ENCODE peak calls at places on chromosomes 2 and 18, in five cellular contexts. One of them, this sample, is unnamed.
A peak's percentile ranks its signal among the peaks of the same experiment; 100 is the strongest.

GRCh38 chr18:48519431-48520100 is 19.3 kb upstream of the CTIF start:
- DNase-seq in dorsolateral prefrontal cortex: no peak
- DNase-seq in skeletal muscle cell: no peak
- DNase-seq in T-helper 1 cell: no peak
- DNase-seq in activated T-cell treated with anti-CD3 and anti-CD28 coated beads, Interleukin-2, amount 50 U/mL, for 72 hours: no peak
- DNase-seq in this sample: no peak

GRCh38 chr2:136117391-136117841 is 533 bp downstream of the CXCR4 start:
- DNase-seq in dorsolateral prefrontal cortex: peak; percentile 53
- DNase-seq in skeletal muscle cell: no peak
- DNase-seq in activated T-cell treated with anti-CD3 and anti-CD28 coated beads, Interleukin-2, amount 50 U/mL, for 72 hours: no peak
- DNase-seq in T-helper 1 cell: no peak
- DNase-seq in this sample: peak; percentile 19

GRCh38 chr2:174780191-174780590 is 15.9 kb upstream of the CHRNA1 start:
- DNase-seq in skeletal muscle cell: no peak
- DNase-seq in activated T-cell treated with anti-CD3 and anti-CD28 coated beads, Interleukin-2, amount 50 U/mL, for 72 hours: no peak
- DNase-seq in dorsolateral prefrontal cortex: no peak
- DNase-seq in T-helper 1 cell: no peak
- DNase-seq in this sample: no peak

GRCh38 chr18:36828157-36828629 is 609 bp downstream of the TPGS2 start:
- DNase-seq in T-helper 1 cell: peak; percentile 7
- DNase-seq in dorsolateral prefrontal cortex: no peak
- DNase-seq in activated T-cell treated with anti-CD3 and anti-CD28 coated beads, Interleukin-2, amount 50 U/mL, for 72 hours: peak; percentile 21
- DNase-seq in skeletal muscle cell: peak; percentile 47
- DNase-seq in this sample: no peak

GRCh38 chr18:26460449-26461091 is 87.8 kb downstream of the KCTD1 start:
- DNase-seq in skeletal muscle cell: no peak
- DNase-seq in dorsolateral prefrontal cortex: no peak
- DNase-seq in T-helper 1 cell: no peak
- DNase-seq in activated T-cell treated with anti-CD3 and anti-CD28 coated beads, Interleukin-2, amount 50 U/mL, for 72 hours: no peak
- DNase-seq in this sample: peak; percentile 29

GRCh38 chr18:79576686-79577351 is 102.8 kb upstream of the CTDP1 start:
- DNase-seq in dorsolateral prefrontal cortex: peak; percentile 92
- DNase-seq in skeletal muscle cell: no peak
- DNase-seq in T-helper 1 cell: no peak
- DNase-seq in activated T-cell treated with anti-CD3 and anti-CD28 coated beads, Interleukin-2, amount 50 U/mL, for 72 hours: no peak
- DNase-seq in this sample: no peak

GRCh38 chr2:241286348-241287090 is 29.0 kb downstream of the HDLBP start:
- DNase-seq in T-helper 1 cell: no peak
- DNase-seq in skeletal muscle cell: no peak
- DNase-seq in dorsolateral prefrontal cortex: no peak
- DNase-seq in activated T-cell treated with anti-CD3 and anti-CD28 coated beads, Interleukin-2, amount 50 U/mL, for 72 hours: no peak
- DNase-seq in this sample: no peak

GRCh38 chr2:174222154-174222553 is 26.2 kb downstream of the OLA1 start:
- DNase-seq in activated T-cell treated with anti-CD3 and anti-CD28 coated beads, Interleukin-2, amount 50 U/mL, for 72 hours: no peak
- DNase-seq in T-helper 1 cell: no peak
- DNase-seq in skeletal muscle cell: no peak
- DNase-seq in dorsolateral prefrontal cortex: no peak
- DNase-seq in this sample: no peak

GRCh38 chr2:45813003-45813601 is 161.6 kb downstream of the PRKCE start:
- DNase-seq in dorsolateral prefrontal cortex: no peak
- DNase-seq in skeletal muscle cell: no peak
- DNase-seq in T-helper 1 cell: no peak
- DNase-seq in activated T-cell treated with anti-CD3 and anti-CD28 coated beads, Interleukin-2, amount 50 U/mL, for 72 hours: no peak
- DNase-seq in this sample: peak; percentile 92

GRCh38 chr2:96144481-96145027 is 686 bp downstream of the DUSP2 start:
- DNase-seq in activated T-cell treated with anti-CD3 and anti-CD28 coated beads, Interleukin-2, amount 50 U/mL, for 72 hours: peak; percentile 60
- DNase-seq in dorsolateral prefrontal cortex: peak; percentile 56
- DNase-seq in T-helper 1 cell: peak; percentile 17
- DNase-seq in skeletal muscle cell: no peak
- DNase-seq in this sample: no peak

GRCh38 chr2:187499941-187500532 is 52.0 kb upstream of the CALCRL start:
- DNase-seq in T-helper 1 cell: no peak
- DNase-seq in dorsolateral prefrontal cortex: peak; percentile 55
- DNase-seq in skeletal muscle cell: no peak
- DNase-seq in activated T-cell treated with anti-CD3 and anti-CD28 coated beads, Interleukin-2, amount 50 U/mL, for 72 hours: peak; percentile 49
- DNase-seq in this sample: no peak

GRCh38 chr2:79100301-79100700 is 12.5 kb upstream of the REG1B start:
- DNase-seq in skeletal muscle cell: no peak
- DNase-seq in activated T-cell treated with anti-CD3 and anti-CD28 coated beads, Interleukin-2, amount 50 U/mL, for 72 hours: no peak
- DNase-seq in T-helper 1 cell: no peak
- DNase-seq in dorsolateral prefrontal cortex: no peak
- DNase-seq in this sample: no peak

GRCh38 chr18:32158108-32158624 is 31.7 kb upstream of the MEP1B start:
- DNase-seq in skeletal muscle cell: peak; percentile 80
- DNase-seq in dorsolateral prefrontal cortex: peak; percentile 86
- DNase-seq in T-helper 1 cell: peak; percentile 23
- DNase-seq in activated T-cell treated with anti-CD3 and anti-CD28 coated beads, Interleukin-2, amount 50 U/mL, for 72 hours: peak; percentile 64
- DNase-seq in this sample: peak; percentile 57

GRCh38 chr18:59961086-59961485 is 61.3 kb downstream of the PMAIP1 start:
- DNase-seq in activated T-cell treated with anti-CD3 and anti-CD28 coated beads, Interleukin-2, amount 50 U/mL, for 72 hours: no peak
- DNase-seq in T-helper 1 cell: no peak
- DNase-seq in dorsolateral prefrontal cortex: no peak
- DNase-seq in skeletal muscle cell: no peak
- DNase-seq in this sample: no peak

GRCh38 chr18:23883277-23883790 is 131.2 kb upstream of the TTC39C start:
- DNase-seq in dorsolateral prefrontal cortex: no peak
- DNase-seq in skeletal muscle cell: no peak
- DNase-seq in T-helper 1 cell: no peak
- DNase-seq in activated T-cell treated with anti-CD3 and anti-CD28 coated beads, Interleukin-2, amount 50 U/mL, for 72 hours: no peak
- DNase-seq in this sample: no peak

GRCh38 chr2:213151437-213152064 is at the start of gene IKZF2:
- DNase-seq in skeletal muscle cell: peak; percentile 83
- DNase-seq in T-helper 1 cell: peak; percentile 42
- DNase-seq in activated T-cell treated with anti-CD3 and anti-CD28 coated beads, Interleukin-2, amount 50 U/mL, for 72 hours: peak; percentile 76
- DNase-seq in dorsolateral prefrontal cortex: peak; percentile 86
- DNase-seq in this sample: peak; percentile 72

GRCh38 chr2:42639340-42640077 is 71.1 kb downstream of the MTA3 start:
- DNase-seq in dorsolateral prefrontal cortex: no peak
- DNase-seq in T-helper 1 cell: no peak
- DNase-seq in activated T-cell treated with anti-CD3 and anti-CD28 coated beads, Interleukin-2, amount 50 U/mL, for 72 hours: no peak
- DNase-seq in skeletal muscle cell: no peak
- DNase-seq in this sample: no peak

GRCh38 chr2:74440005-74440377 is 1.7 kb downstream of the RTKN start:
- DNase-seq in skeletal muscle cell: peak; percentile 52
- DNase-seq in T-helper 1 cell: no peak
- DNase-seq in dorsolateral prefrontal cortex: no peak
- DNase-seq in activated T-cell treated with anti-CD3 and anti-CD28 coated beads, Interleukin-2, amount 50 U/mL, for 72 hours: no peak
- DNase-seq in this sample: no peak

GRCh38 chr2:162917626-162918025 is 79.1 kb upstream of the KCNH7 start:
- DNase-seq in dorsolateral prefrontal cortex: no peak
- DNase-seq in skeletal muscle cell: no peak
- DNase-seq in activated T-cell treated with anti-CD3 and anti-CD28 coated beads, Interleukin-2, amount 50 U/mL, for 72 hours: no peak
- DNase-seq in T-helper 1 cell: no peak
- DNase-seq in this sample: no peak

GRCh38 chr2:15009681-15010080 is 377.2 kb downstream of the LRATD1 start:
- DNase-seq in skeletal muscle cell: no peak
- DNase-seq in activated T-cell treated with anti-CD3 and anti-CD28 coated beads, Interleukin-2, amount 50 U/mL, for 72 hours: no peak
- DNase-seq in T-helper 1 cell: no peak
- DNase-seq in dorsolateral prefrontal cortex: no peak
- DNase-seq in this sample: no peak

GRCh38 chr2:167944825-167945659 is 302.4 kb downstream of the STK39 start:
- DNase-seq in dorsolateral prefrontal cortex: no peak
- DNase-seq in activated T-cell treated with anti-CD3 and anti-CD28 coated beads, Interleukin-2, amount 50 U/mL, for 72 hours: no peak
- DNase-seq in T-helper 1 cell: no peak
- DNase-seq in skeletal muscle cell: no peak
- DNase-seq in this sample: no peak

GRCh38 chr2:86309966-86310365 is 27.5 kb downstream of the REEP1 start:
- DNase-seq in skeletal muscle cell: no peak
- DNase-seq in T-helper 1 cell: no peak
- DNase-seq in dorsolateral prefrontal cortex: no peak
- DNase-seq in activated T-cell treated with anti-CD3 and anti-CD28 coated beads, Interleukin-2, amount 50 U/mL, for 72 hours: no peak
- DNase-seq in this sample: no peak

GRCh38 chr2:18339326-18339725 is 221.1 kb downstream of the RDH14 start:
- DNase-seq in dorsolateral prefrontal cortex: no peak
- DNase-seq in T-helper 1 cell: no peak
- DNase-seq in skeletal muscle cell: no peak
- DNase-seq in activated T-cell treated with anti-CD3 and anti-CD28 coated beads, Interleukin-2, amount 50 U/mL, for 72 hours: no peak
- DNase-seq in this sample: peak; percentile 26

GRCh38 chr18:48954837-48955527 is 4.2 kb upstream of the SMAD7 start:
- DNase-seq in skeletal muscle cell: no peak
- DNase-seq in dorsolateral prefrontal cortex: no peak
- DNase-seq in activated T-cell treated with anti-CD3 and anti-CD28 coated beads, Interleukin-2, amount 50 U/mL, for 72 hours: no peak
- DNase-seq in T-helper 1 cell: no peak
- DNase-seq in this sample: no peak

GRCh38 chr2:148402786-148403185 is 241.8 kb upstream of the EPC2 start:
- DNase-seq in T-helper 1 cell: no peak
- DNase-seq in dorsolateral prefrontal cortex: no peak
- DNase-seq in skeletal muscle cell: no peak
- DNase-seq in activated T-cell treated with anti-CD3 and anti-CD28 coated beads, Interleukin-2, amount 50 U/mL, for 72 hours: no peak
- DNase-seq in this sample: no peak

GRCh38 chr2:152379089-152379488 is 44.1 kb downstream of the FMNL2 start:
- DNase-seq in skeletal muscle cell: no peak
- DNase-seq in T-helper 1 cell: no peak
- DNase-seq in dorsolateral prefrontal cortex: no peak
- DNase-seq in activated T-cell treated with anti-CD3 and anti-CD28 coated beads, Interleukin-2, amount 50 U/mL, for 72 hours: no peak
- DNase-seq in this sample: no peak

GRCh38 chr2:127048618-127048935 is 58.4 kb downstream of the BIN1 start:
- DNase-seq in activated T-cell treated with anti-CD3 and anti-CD28 coated beads, Interleukin-2, amount 50 U/mL, for 72 hours: no peak
- DNase-seq in skeletal muscle cell: no peak
- DNase-seq in dorsolateral prefrontal cortex: no peak
- DNase-seq in T-helper 1 cell: no peak
- DNase-seq in this sample: no peak

GRCh38 chr2:52933878-52934277 is 833.7 kb upstream of the CHAC2 start:
- DNase-seq in activated T-cell treated with anti-CD3 and anti-CD28 coated beads, Interleukin-2, amount 50 U/mL, for 72 hours: no peak
- DNase-seq in skeletal muscle cell: no peak
- DNase-seq in T-helper 1 cell: no peak
- DNase-seq in dorsolateral prefrontal cortex: no peak
- DNase-seq in this sample: no peak

GRCh38 chr2:105865222-105865913 is 120.7 kb downstream of the NCK2 start:
- DNase-seq in T-helper 1 cell: no peak
- DNase-seq in activated T-cell treated with anti-CD3 and anti-CD28 coated beads, Interleukin-2, amount 50 U/mL, for 72 hours: no peak
- DNase-seq in dorsolateral prefrontal cortex: no peak
- DNase-seq in skeletal muscle cell: no peak
- DNase-seq in this sample: no peak

GRCh38 chr18:79326413-79327198 is 69.1 kb upstream of the NFATC1 start:
- DNase-seq in skeletal muscle cell: peak; percentile 13
- DNase-seq in activated T-cell treated with anti-CD3 and anti-CD28 coated beads, Interleukin-2, amount 50 U/mL, for 72 hours: no peak
- DNase-seq in T-helper 1 cell: no peak
- DNase-seq in dorsolateral prefrontal cortex: no peak
- DNase-seq in this sample: no peak

GRCh38 chr2:107259011-107259410 is 373.0 kb upstream of the ST6GAL2 start:
- DNase-seq in activated T-cell treated with anti-CD3 and anti-CD28 coated beads, Interleukin-2, amount 50 U/mL, for 72 hours: no peak
- DNase-seq in T-helper 1 cell: no peak
- DNase-seq in dorsolateral prefrontal cortex: no peak
- DNase-seq in skeletal muscle cell: no peak
- DNase-seq in this sample: no peak

GRCh38 chr18:79634186-79634585 is 45.4 kb upstream of the CTDP1 start:
- DNase-seq in T-helper 1 cell: no peak
- DNase-seq in dorsolateral prefrontal cortex: no peak
- DNase-seq in skeletal muscle cell: no peak
- DNase-seq in activated T-cell treated with anti-CD3 and anti-CD28 coated beads, Interleukin-2, amount 50 U/mL, for 72 hours: no peak
- DNase-seq in this sample: no peak

This sample was measured in pulmonary artery endothelial cell.